ENCODE peak calls at places on chromosome 14, in nine cellular contexts. One of them, this sample, is unnamed.

GRCh38 chr14:100850841-100851585 is 25.1 kb downstream of the MEG3 start:
- DNase-seq in upper lobe of right lung: peak
- DNase-seq in A549: peak
- DNase-seq in GM23338: peak
- DNase-seq in choroid plexus epithelial cell: peak
- DNase-seq in transverse colon: peak
- DNase-seq in fibroblast of mammary gland: no peak
- DNase-seq in epithelial cell of proximal tubule: no peak
- DNase-seq in CD8-positive, alpha-beta T cell: peak
- DNase-seq in this sample: no peak

GRCh38 chr14:35337557-35338255 is 45.5 kb downstream of the PSMA6 start:
- DNase-seq in choroid plexus epithelial cell: no peak
- DNase-seq in A549: no peak
- DNase-seq in fibroblast of mammary gland: no peak
- DNase-seq in CD8-positive, alpha-beta T cell: no peak
- DNase-seq in transverse colon: no peak
- DNase-seq in epithelial cell of proximal tubule: peak
- DNase-seq in upper lobe of right lung: peak
- DNase-seq in GM23338: peak
- DNase-seq in this sample: no peak

GRCh38 chr14:76498976-76499375 is 123.0 kb downstream of the ESRRB start:
- DNase-seq in A549: no peak
- DNase-seq in CD8-positive, alpha-beta T cell: no peak
- DNase-seq in upper lobe of right lung: no peak
- DNase-seq in transverse colon: no peak
- DNase-seq in choroid plexus epithelial cell: no peak
- DNase-seq in epithelial cell of proximal tubule: no peak
- DNase-seq in GM23338: no peak
- DNase-seq in fibroblast of mammary gland: no peak
- DNase-seq in this sample: no peak

GRCh38 chr14:37140176-37140575 is 32.2 kb downstream of the SLC25A21 start:
- DNase-seq in fibroblast of mammary gland: no peak
- DNase-seq in CD8-positive, alpha-beta T cell: no peak
- DNase-seq in A549: no peak
- DNase-seq in transverse colon: no peak
- DNase-seq in GM23338: no peak
- DNase-seq in upper lobe of right lung: no peak
- DNase-seq in choroid plexus epithelial cell: no peak
- DNase-seq in epithelial cell of proximal tubule: no peak
- DNase-seq in this sample: no peak

GRCh38 chr14:105021656-105022275 is 883 bp upstream of the CDCA4 start:
- DNase-seq in CD8-positive, alpha-beta T cell: no peak
- DNase-seq in choroid plexus epithelial cell: peak
- DNase-seq in GM23338: peak
- DNase-seq in epithelial cell of proximal tubule: no peak
- DNase-seq in upper lobe of right lung: peak
- DNase-seq in fibroblast of mammary gland: peak
- DNase-seq in A549: peak
- DNase-seq in transverse colon: peak
- DNase-seq in this sample: no peak

GRCh38 chr14:100076630-100077029 is 11.4 kb downstream of the EVL start:
- DNase-seq in choroid plexus epithelial cell: peak
- DNase-seq in CD8-positive, alpha-beta T cell: no peak
- DNase-seq in fibroblast of mammary gland: peak
- DNase-seq in upper lobe of right lung: peak
- DNase-seq in epithelial cell of proximal tubule: peak
- DNase-seq in A549: no peak
- DNase-seq in transverse colon: no peak
- DNase-seq in GM23338: no peak
- DNase-seq in this sample: peak

GRCh38 chr14:95327558-95328374 is 8.1 kb upstream of the CLMN start:
- DNase-seq in CD8-positive, alpha-beta T cell: no peak
- DNase-seq in GM23338: no peak
- DNase-seq in choroid plexus epithelial cell: no peak
- DNase-seq in A549: no peak
- DNase-seq in epithelial cell of proximal tubule: no peak
- DNase-seq in transverse colon: peak
- DNase-seq in fibroblast of mammary gland: no peak
- DNase-seq in upper lobe of right lung: no peak
- DNase-seq in this sample: no peak

GRCh38 chr14:72682188-72682587 is 211.7 kb downstream of the DPF3 start:
- DNase-seq in epithelial cell of proximal tubule: no peak
- DNase-seq in A549: no peak
- DNase-seq in upper lobe of right lung: no peak
- DNase-seq in choroid plexus epithelial cell: peak
- DNase-seq in CD8-positive, alpha-beta T cell: no peak
- DNase-seq in fibroblast of mammary gland: peak
- DNase-seq in GM23338: no peak
- DNase-seq in transverse colon: no peak
- DNase-seq in this sample: peak

GRCh38 chr14:31950760-31951637 is 126.1 kb upstream of the ARHGAP5 start:
- DNase-seq in CD8-positive, alpha-beta T cell: no peak
- DNase-seq in fibroblast of mammary gland: peak
- DNase-seq in upper lobe of right lung: no peak
- DNase-seq in GM23338: peak
- DNase-seq in A549: peak
- DNase-seq in transverse colon: peak
- DNase-seq in epithelial cell of proximal tubule: no peak
- DNase-seq in choroid plexus epithelial cell: peak
- DNase-seq in this sample: no peak

GRCh38 chr14:102055181-102055901 is 31.5 kb downstream of the HSP90AA1 start:
- DNase-seq in choroid plexus epithelial cell: peak
- DNase-seq in A549: no peak
- DNase-seq in epithelial cell of proximal tubule: no peak
- DNase-seq in upper lobe of right lung: no peak
- DNase-seq in transverse colon: no peak
- DNase-seq in fibroblast of mammary gland: peak
- DNase-seq in GM23338: peak
- DNase-seq in CD8-positive, alpha-beta T cell: no peak
- DNase-seq in this sample: peak

GRCh38 chr14:35202195-35202594 is 79.8 kb downstream of the PRORP start:
- DNase-seq in A549: no peak
- DNase-seq in CD8-positive, alpha-beta T cell: no peak
- DNase-seq in fibroblast of mammary gland: no peak
- DNase-seq in epithelial cell of proximal tubule: no peak
- DNase-seq in transverse colon: no peak
- DNase-seq in GM23338: no peak
- DNase-seq in choroid plexus epithelial cell: no peak
- DNase-seq in upper lobe of right lung: no peak
- DNase-seq in this sample: no peak

GRCh38 chr14:36852853-36853634 is 191.4 kb downstream of the PAX9 start:
- DNase-seq in GM23338: no peak
- DNase-seq in A549: no peak
- DNase-seq in fibroblast of mammary gland: no peak
- DNase-seq in epithelial cell of proximal tubule: peak
- DNase-seq in choroid plexus epithelial cell: peak
- DNase-seq in transverse colon: no peak
- DNase-seq in CD8-positive, alpha-beta T cell: no peak
- DNase-seq in upper lobe of right lung: no peak
- DNase-seq in this sample: no peak

GRCh38 chr14:20652996-20653975 is 11.8 kb upstream of the OR6S1 start:
- DNase-seq in choroid plexus epithelial cell: peak
- DNase-seq in upper lobe of right lung: no peak
- DNase-seq in GM23338: peak
- DNase-seq in CD8-positive, alpha-beta T cell: no peak
- DNase-seq in A549: peak
- DNase-seq in epithelial cell of proximal tubule: no peak
- DNase-seq in fibroblast of mammary gland: peak
- DNase-seq in transverse colon: no peak
- DNase-seq in this sample: no peak

GRCh38 chr14:73886449-73887115 is at the start of gene ZNF410:
- DNase-seq in upper lobe of right lung: peak
- DNase-seq in GM23338: peak
- DNase-seq in choroid plexus epithelial cell: peak
- DNase-seq in fibroblast of mammary gland: peak
- DNase-seq in CD8-positive, alpha-beta T cell: peak
- DNase-seq in epithelial cell of proximal tubule: peak
- DNase-seq in A549: peak
- DNase-seq in transverse colon: peak
- DNase-seq in this sample: peak

GRCh38 chr14:57390037-57390805 is at the start of gene NAA30:
- DNase-seq in A549: peak
- DNase-seq in fibroblast of mammary gland: peak
- DNase-seq in choroid plexus epithelial cell: peak
- DNase-seq in epithelial cell of proximal tubule: peak
- DNase-seq in GM23338: peak
- DNase-seq in transverse colon: peak
- DNase-seq in upper lobe of right lung: peak
- DNase-seq in CD8-positive, alpha-beta T cell: peak
- DNase-seq in this sample: peak

GRCh38 chr14:57389646-57390036 is 745 bp upstream of the NAA30 start:
- DNase-seq in fibroblast of mammary gland: no peak
- DNase-seq in A549: no peak
- DNase-seq in transverse colon: peak
- DNase-seq in GM23338: peak
- DNase-seq in CD8-positive, alpha-beta T cell: no peak
- DNase-seq in epithelial cell of proximal tubule: no peak
- DNase-seq in upper lobe of right lung: no peak
- DNase-seq in choroid plexus epithelial cell: no peak
- DNase-seq in this sample: no peak

GRCh38 chr14:57391609-57392195 is 1.3 kb downstream of the NAA30 start:
- DNase-seq in CD8-positive, alpha-beta T cell: no peak
- DNase-seq in transverse colon: no peak
- DNase-seq in upper lobe of right lung: no peak
- DNase-seq in epithelial cell of proximal tubule: no peak
- DNase-seq in fibroblast of mammary gland: no peak
- DNase-seq in A549: no peak
- DNase-seq in choroid plexus epithelial cell: no peak
- DNase-seq in GM23338: no peak
- DNase-seq in this sample: no peak

GRCh38 chr14:57390806-57391562 is 598 bp downstream of the NAA30 start:
- DNase-seq in fibroblast of mammary gland: no peak
- DNase-seq in GM23338: peak
- DNase-seq in CD8-positive, alpha-beta T cell: peak
- DNase-seq in A549: peak
- DNase-seq in upper lobe of right lung: peak
- DNase-seq in choroid plexus epithelial cell: peak
- DNase-seq in epithelial cell of proximal tubule: no peak
- DNase-seq in transverse colon: peak
- DNase-seq in this sample: no peak

DNA sequence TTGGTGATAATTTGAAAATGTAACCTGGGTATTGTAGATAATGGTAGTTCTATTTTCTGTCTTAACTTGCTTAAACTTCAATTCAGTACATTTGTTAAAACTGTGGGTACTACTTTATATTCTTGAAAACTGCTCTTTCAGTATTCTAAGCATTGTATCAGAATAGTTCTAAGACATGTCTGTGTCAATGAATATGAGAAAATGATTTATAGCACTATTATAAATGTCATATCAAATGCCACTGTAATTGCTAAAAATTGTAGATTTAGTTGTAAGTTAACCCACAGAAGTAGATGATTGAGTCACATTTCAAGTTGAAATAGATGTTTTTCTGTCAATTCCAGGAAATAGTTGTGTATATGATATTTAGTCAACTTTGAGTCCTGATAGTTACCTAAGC is 2.4 kb downstream of the NAA30 start:
- DNase-seq in CD8-positive, alpha-beta T cell: no peak
- DNase-seq in fibroblast of mammary gland: no peak
- DNase-seq in epithelial cell of proximal tubule: no peak
- DNase-seq in transverse colon: no peak
- DNase-seq in choroid plexus epithelial cell: no peak
- DNase-seq in A549: no peak
- DNase-seq in GM23338: no peak
- DNase-seq in upper lobe of right lung: no peak
- DNase-seq in this sample: no peak
- H3K4me3 ChIP-seq in CD8-positive, alpha-beta T cell: no peak
- H3K4me3 ChIP-seq in fibroblast of mammary gland: peak
- H3K4me3 ChIP-seq in epithelial cell of proximal tubule: peak
- H3K4me3 ChIP-seq in transverse colon: no peak
- H3K4me3 ChIP-seq in choroid plexus epithelial cell: peak
- H3K4me3 ChIP-seq in A549: no peak
- H3K4me3 ChIP-seq in GM23338: peak
- H3K4me3 ChIP-seq in upper lobe of right lung: peak
- H3K4me3 ChIP-seq in this sample: no peak

GRCh38 chr14:26820578-26820977 is 222.7 kb upstream of the NOVA1 start:
- DNase-seq in transverse colon: no peak
- DNase-seq in GM23338: no peak
- DNase-seq in A549: no peak
- DNase-seq in choroid plexus epithelial cell: no peak
- DNase-seq in upper lobe of right lung: no peak
- DNase-seq in CD8-positive, alpha-beta T cell: no peak
- DNase-seq in epithelial cell of proximal tubule: no peak
- DNase-seq in fibroblast of mammary gland: no peak
- DNase-seq in this sample: no peak
- TF ChIP-seq CTCF in transverse colon: no peak
- TF ChIP-seq CTCF in GM23338: no peak
- TF ChIP-seq CTCF in A549: no peak
- TF ChIP-seq CTCF in choroid plexus epithelial cell: no peak
- TF ChIP-seq CTCF in upper lobe of right lung: no peak
- TF ChIP-seq CTCF in CD8-positive, alpha-beta T cell: no peak
- TF ChIP-seq CTCF in epithelial cell of proximal tubule: no peak
- TF ChIP-seq CTCF in fibroblast of mammary gland: no peak
- TF ChIP-seq CTCF in this sample: no peak

GRCh38 chr14:79281244-79282199 is 929.8 kb downstream of the DIO2 start:
- DNase-seq in A549: no peak
- DNase-seq in GM23338: peak
- DNase-seq in CD8-positive, alpha-beta T cell: no peak
- DNase-seq in choroid plexus epithelial cell: peak
- DNase-seq in transverse colon: no peak
- DNase-seq in epithelial cell of proximal tubule: no peak
- DNase-seq in upper lobe of right lung: no peak
- DNase-seq in fibroblast of mammary gland: no peak
- DNase-seq in this sample: no peak

GRCh38 chr14:79278798-79279644 is 932.3 kb downstream of the DIO2 start:
- DNase-seq in epithelial cell of proximal tubule: peak
- DNase-seq in choroid plexus epithelial cell: peak
- DNase-seq in transverse colon: peak
- DNase-seq in GM23338: peak
- DNase-seq in fibroblast of mammary gland: peak
- DNase-seq in upper lobe of right lung: peak
- DNase-seq in A549: peak
- DNase-seq in CD8-positive, alpha-beta T cell: no peak
- DNase-seq in this sample: peak

GRCh38 chr14:79278286-79278797 is 933.0 kb downstream of the DIO2 start:
- DNase-seq in upper lobe of right lung: no peak
- DNase-seq in CD8-positive, alpha-beta T cell: no peak
- DNase-seq in GM23338: no peak
- DNase-seq in fibroblast of mammary gland: no peak
- DNase-seq in transverse colon: no peak
- DNase-seq in choroid plexus epithelial cell: no peak
- DNase-seq in epithelial cell of proximal tubule: no peak
- DNase-seq in A549: no peak
- DNase-seq in this sample: no peak

GRCh38 chr14:79279645-79280399 is 931.5 kb downstream of the DIO2 start:
- DNase-seq in upper lobe of right lung: peak
- DNase-seq in CD8-positive, alpha-beta T cell: no peak
- DNase-seq in fibroblast of mammary gland: peak
- DNase-seq in transverse colon: peak
- DNase-seq in A549: no peak
- DNase-seq in epithelial cell of proximal tubule: no peak
- DNase-seq in choroid plexus epithelial cell: no peak
- DNase-seq in GM23338: peak
- DNase-seq in this sample: no peak

GRCh38 chr14:79280400-79280670 is 931.0 kb downstream of the DIO2 start:
- DNase-seq in upper lobe of right lung: no peak
- DNase-seq in transverse colon: no peak
- DNase-seq in A549: no peak
- DNase-seq in CD8-positive, alpha-beta T cell: no peak
- DNase-seq in GM23338: no peak
- DNase-seq in fibroblast of mammary gland: no peak
- DNase-seq in choroid plexus epithelial cell: no peak
- DNase-seq in epithelial cell of proximal tubule: no peak
- DNase-seq in this sample: no peak
- H3K4me3 ChIP-seq in upper lobe of right lung: peak
- H3K4me3 ChIP-seq in transverse colon: peak
- H3K4me3 ChIP-seq in A549: peak
- H3K4me3 ChIP-seq in CD8-positive, alpha-beta T cell: no peak
- H3K4me3 ChIP-seq in GM23338: peak
- H3K4me3 ChIP-seq in fibroblast of mammary gland: no peak
- H3K4me3 ChIP-seq in choroid plexus epithelial cell: peak
- H3K4me3 ChIP-seq in epithelial cell of proximal tubule: peak
- H3K4me3 ChIP-seq in this sample: peak

GRCh38 chr14:22472935-22473854 is 115.8 kb downstream of the DAD1 start:
- DNase-seq in transverse colon: peak
- DNase-seq in upper lobe of right lung: no peak
- DNase-seq in CD8-positive, alpha-beta T cell: no peak
- DNase-seq in A549: peak
- DNase-seq in fibroblast of mammary gland: peak
- DNase-seq in epithelial cell of proximal tubule: no peak
- DNase-seq in choroid plexus epithelial cell: peak
- DNase-seq in GM23338: peak
- DNase-seq in this sample: no peak
- TF ChIP-seq CTCF in transverse colon: peak
- TF ChIP-seq CTCF in upper lobe of right lung: peak
- TF ChIP-seq CTCF in CD8-positive, alpha-beta T cell: no peak
- TF ChIP-seq CTCF in A549: peak
- TF ChIP-seq CTCF in fibroblast of mammary gland: peak
- TF ChIP-seq CTCF in epithelial cell of proximal tubule: peak
- TF ChIP-seq CTCF in choroid plexus epithelial cell: peak
- TF ChIP-seq CTCF in GM23338: peak
- TF ChIP-seq CTCF in this sample: peak